ENCODE peak calls at places on chromosomes 12 and 14, in eight cellular contexts. B is stimulated activated naive CD8-positive, alpha-beta T cell treated with anti-CD3 and anti-CD28 coated beads, Interleukin-15, Interleukin-2, amounts not matched to agents 100 U/mL and 50 U/mL, for 24 hours; J is choroid plexus epithelial cell; W is neural progenitor cell; O is fibroblast of the conjunctiva; R is AG20443; Z is anterior cingulate cortex; K is upper lobe of right lung. E is an unnamed sample.

GRCh38 chr14:74852922-74853530 is 22.9 kb downstream of the PROX2 start:
- DNase-seq in B (no peak), J (peak; percentile 82), W (no peak), O (peak; percentile 97), R (peak; percentile 70), Z (no peak), K (no peak), E (no peak)

GRCh38 chr14:95703341-95703740 is 10.6 kb downstream of the TCL1A start:
- DNase-seq in B (no peak), J (no peak), W (no peak), O (no peak), R (no peak), Z (no peak), K (no peak), E (no peak)

GRCh38 chr12:110281549-110282342 is 699 bp downstream of the ATP2A2 start:
- DNase-seq in B (peak; percentile 66), J (peak; percentile 53), W (no peak), O (peak; percentile 49), R (peak; percentile 78), Z (peak; percentile 47), K (peak; percentile 85), E (no peak)

GRCh38 chr12:94770397-94770759 is 120.0 kb upstream of the TMCC3 start:
- DNase-seq in B (no peak), J (no peak), W (no peak), O (no peak), R (no peak), Z (no peak), K (no peak), E (no peak)

GRCh38 chr12:6843118-6843902 is 2.6 kb downstream of the GNB3 start:
- DNase-seq in B (no peak), J (no peak), W (peak; percentile 37), O (no peak), R (no peak), Z (no peak), K (no peak), E (no peak)

GRCh38 chr12:51395283-51396230 is 4.4 kb upstream of the GALNT6 start:
- DNase-seq in B (peak; percentile 55), J (no peak), W (no peak), O (no peak), R (no peak), Z (no peak), K (no peak), E (no peak)

GRCh38 chr12:11826607-11827006 is 177.1 kb downstream of the ETV6 start:
- DNase-seq in B (no peak), J (no peak), W (peak; percentile 28), O (no peak), R (no peak), Z (no peak), K (no peak), E (no peak)

GRCh38 chr12:39912211-39912980 is 193.5 kb downstream of the SLC2A13 start:
- DNase-seq in B (no peak), J (no peak), W (no peak), O (no peak), R (no peak), Z (no peak), K (peak; percentile 91), E (no peak)

GRCh38 chr12:58961166-58961565 is 40.9 kb upstream of the LRIG3 start:
- DNase-seq in B (no peak), J (peak; percentile 6), W (peak; percentile 20), O (no peak), R (no peak), Z (no peak), K (no peak), E (no peak)

GRCh38 chr14:31926123-31926522 is 151.0 kb upstream of the ARHGAP5 start:
- DNase-seq in B (no peak), J (peak; percentile 76), W (peak; percentile 70), O (peak; percentile 17), R (peak; percentile 29), Z (no peak), K (no peak), E (no peak)

GRCh38 chr14:76995279-76996035 is 33.1 kb downstream of the IRF2BPL start:
- DNase-seq in B (peak; percentile 52), J (no peak), W (no peak), O (no peak), R (no peak), Z (no peak), K (no peak), E (no peak)

GRCh38 chr14:30607156-30607780 is 14.9 kb upstream of the SCFD1 start:
- DNase-seq in B (no peak), J (peak; percentile 31), W (no peak), O (no peak), R (peak; percentile 8), Z (no peak), K (no peak), E (no peak)

GRCh38 chr12:97404549-97404948 is 58.1 kb upstream of the RMST start:
- DNase-seq in B (no peak), J (peak; percentile 20), W (peak; percentile 78), O (no peak), R (peak; percentile 25), Z (peak; percentile 4), K (no peak), E (peak; percentile 5)

GRCh38 chr14:55207832-55208231 is 16.4 kb upstream of the DLGAP5 start:
- DNase-seq in B (no peak), J (no peak), W (no peak), O (no peak), R (no peak), Z (no peak), K (no peak), E (no peak)

GRCh38 chr12:112939761-112940357 is 1.6 kb downstream of the OAS3 start:
- DNase-seq in B (peak; percentile 15), J (no peak), W (no peak), O (no peak), R (no peak), Z (no peak), K (no peak), E (no peak)

GRCh38 chr12:106030210-106031175 is 108.3 kb downstream of the NUAK1 start:
- DNase-seq in B (peak; percentile 5), J (peak; percentile 97), W (no peak), O (peak; percentile 5), R (peak; percentile 86), Z (no peak), K (no peak), E (peak; percentile 51)

GRCh38 chr12:88058719-88059077 is 29.5 kb upstream of the C12orf50 start:
- DNase-seq in B (no peak), J (no peak), W (no peak), O (no peak), R (no peak), Z (no peak), K (no peak), E (no peak)

GRCh38 chr12:116838395-116838794 is 42.8 kb downstream of the HRK start:
- DNase-seq in B (no peak), J (no peak), W (no peak), O (no peak), R (no peak), Z (no peak), K (no peak), E (no peak)

GRCh38 chr12:84508943-84509342 is 403.7 kb downstream of the SLC6A15 start:
- DNase-seq in B (no peak), J (peak; percentile 16), W (no peak), O (peak; percentile 42), R (peak; percentile 21), Z (no peak), K (peak; percentile 60), E (no peak)

GRCh38 chr12:70393787-70394519 is 27.9 kb downstream of the KCNMB4 start:
- DNase-seq in B (no peak), J (peak; percentile 46), W (no peak), O (peak; percentile 10), R (peak; percentile 25), Z (no peak), K (no peak), E (peak; percentile 6)

GRCh38 chr14:64298773-64299172 is 4.6 kb upstream of the ESR2 start:
- DNase-seq in B (no peak), J (peak; percentile 29), W (no peak), O (no peak), R (no peak), Z (no peak), K (no peak), E (no peak)

GRCh38 chr12:110270125-110270962 is 10.7 kb upstream of the ATP2A2 start:
- DNase-seq in B (no peak), J (peak; percentile 71), W (peak; percentile 12), O (peak; percentile 41), R (peak; percentile 53), Z (no peak), K (no peak), E (no peak)

GRCh38 chr14:52553002-52553670 is 500 bp downstream of the GPR137C start:
- DNase-seq in B (peak; percentile 44), J (peak; percentile 17), W (peak; percentile 81), O (no peak), R (peak; percentile 44), Z (peak; percentile 36), K (peak; percentile 71), E (no peak)

GRCh38 chr14:74135386-74135785 is 50.6 kb downstream of the LIN52 start:
- DNase-seq in B (no peak), J (peak; percentile 84), W (no peak), O (no peak), R (no peak), Z (no peak), K (no peak), E (no peak)

GRCh38 chr14:54570651-54571415 is 3.9 kb downstream of the SAMD4A start:
- DNase-seq in B (no peak), J (peak; percentile 87), W (no peak), O (peak; percentile 81), R (peak; percentile 52), Z (no peak), K (no peak), E (no peak)

GRCh38 chr12:18439541-18439940 is 178.2 kb downstream of the PIK3C2G start:
- DNase-seq in B (no peak), J (peak; percentile 51), W (no peak), O (no peak), R (no peak), Z (no peak), K (no peak), E (no peak)

GRCh38 chr12:131139363-131140068 is 185.8 kb downstream of the ADGRD1 start:
- DNase-seq in B (no peak), J (no peak), W (no peak), O (no peak), R (no peak), Z (no peak), K (peak; percentile 61), E (no peak)

GRCh38 chr12:9943244-9943643 is 11.1 kb upstream of the CLEC2A start:
- DNase-seq in B (peak; percentile 16), J (no peak), W (no peak), O (no peak), R (peak; percentile 41), Z (no peak), K (no peak), E (no peak)

GRCh38 chr12:107774349-107775029 is at the start of gene ASCL4:
- DNase-seq in B (no peak), J (no peak), W (peak; percentile 21), O (no peak), R (no peak), Z (no peak), K (no peak), E (no peak)

GRCh38 chr14:32008602-32009193 is 68.4 kb upstream of the ARHGAP5 start:
- DNase-seq in B (no peak), J (no peak), W (no peak), O (no peak), R (no peak), Z (no peak), K (no peak), E (no peak)